ENCODE peak calls at places on chromosomes 3 and 15, in ten cellular contexts. K is aorta; C is cardiac muscle cell; H is PC-3; W is fibroblast of lung; B is right atrium auricular region; L is psoas muscle; P is GM23248; O is CD8-positive, alpha-beta memory T cell; J is ovary. V is an unnamed sample.
A peak's percentile ranks its signal among the peaks of the same experiment; 100 is the strongest.

GRCh38 chr3:126355777-126356372 is 1.3 kb downstream of the KLF15 start:
- DNase-seq in L (peak; percentile 99), W (peak; percentile 52), P (peak; percentile 70), H (no peak), K (peak; percentile 94), B (peak; percentile 100), C (peak; percentile 96), O (peak; percentile 46), J (peak; percentile 98), V (peak; percentile 92)

GRCh38 chr15:96629501-96629900 is 299.0 kb downstream of the NR2F2 start:
- DNase-seq in W (no peak), J (peak; percentile 57), L (peak; percentile 50), C (no peak), O (no peak), H (no peak), K (peak; percentile 48), P (no peak), B (no peak), V (no peak)

GRCh38 chr3:180911876-180912303 is 580 bp upstream of the FXR1 start:
- DNase-seq in J (no peak), W (no peak), O (no peak), K (no peak), B (no peak), L (no peak), P (no peak), H (no peak), C (no peak), V (no peak)

GRCh38 chr15:26128611-26129140 is 265.5 kb upstream of the ATP10A start:
- DNase-seq in B (no peak), J (no peak), O (no peak), K (no peak), P (peak; percentile 51), L (no peak), W (no peak), H (no peak), C (no peak), V (no peak)

GRCh38 chr3:11379238-11379823 is 107.1 kb downstream of the ATG7 start:
- DNase-seq in O (no peak), L (no peak), W (peak; percentile 53), B (no peak), K (no peak), P (peak; percentile 61), C (peak; percentile 49), J (no peak), H (peak; percentile 79), V (no peak)

GRCh38 chr3:71559578-71560162 is 23.9 kb downstream of the FOXP1 start:
- DNase-seq in W (peak; percentile 12), P (no peak), K (no peak), C (no peak), H (no peak), L (no peak), O (no peak), J (no peak), B (no peak), V (no peak)

GRCh38 chr15:41971893-41972340 is 440 bp downstream of the EHD4 start:
- DNase-seq in W (no peak), K (no peak), L (no peak), O (no peak), B (no peak), H (no peak), J (peak; percentile 61), C (peak; percentile 61), P (peak; percentile 38), V (peak; percentile 28)

GRCh38 chr15:92687183-92687582 is 31.6 kb upstream of the FAM174B start:
- DNase-seq in P (no peak), L (no peak), W (peak; percentile 4), C (no peak), B (no peak), J (no peak), K (no peak), H (peak; percentile 85), O (no peak), V (no peak)

GRCh38 chr15:99213187-99213811 is 36.1 kb downstream of the TTC23 start:
- DNase-seq in W (peak; percentile 50), K (peak; percentile 86), P (peak; percentile 85), H (peak; percentile 78), C (peak; percentile 75), J (peak; percentile 88), O (peak; percentile 70), L (peak; percentile 88), B (peak; percentile 89), V (peak; percentile 73)

GRCh38 chr3:127730666-127731294 is 58.0 kb downstream of the ABTB1 start:
- DNase-seq in J (no peak), P (peak; percentile 35), B (no peak), H (no peak), L (no peak), C (no peak), W (no peak), K (no peak), O (no peak), V (no peak)

GRCh38 chr15:84598250-84598649 is 2.6 kb upstream of the ZSCAN2 start:
- DNase-seq in J (no peak), C (no peak), W (no peak), O (no peak), B (no peak), L (no peak), H (no peak), P (no peak), K (no peak), V (peak; percentile 17)

GRCh38 chr3:108042300-108042699 is 48.5 kb downstream of the CD47 start:
- DNase-seq in H (no peak), W (no peak), K (no peak), P (no peak), B (no peak), C (no peak), L (no peak), O (no peak), J (no peak), V (no peak)

GRCh38 chr3:45603226-45603625 is 8.7 kb downstream of the LIMD1 start:
- DNase-seq in L (no peak), K (no peak), W (no peak), H (no peak), P (no peak), B (no peak), O (no peak), J (no peak), C (no peak), V (no peak)

GRCh38 chr3:45604999-45605398 is 10.4 kb downstream of the LIMD1 start:
- DNase-seq in O (no peak), W (no peak), L (no peak), J (no peak), B (no peak), C (no peak), K (no peak), H (no peak), P (no peak), V (no peak)

GRCh38 chr3:45604066-45604465 is 9.5 kb downstream of the LIMD1 start:
- DNase-seq in C (no peak), K (no peak), H (no peak), W (no peak), L (no peak), J (no peak), O (no peak), P (no peak), B (no peak), V (no peak)

GRCh38 chr3:45605569-45605968 is 11.0 kb downstream of the LIMD1 start:
- DNase-seq in J (no peak), W (peak; percentile 22), P (no peak), C (no peak), L (no peak), H (no peak), O (no peak), K (no peak), B (no peak), V (no peak)

DNA sequence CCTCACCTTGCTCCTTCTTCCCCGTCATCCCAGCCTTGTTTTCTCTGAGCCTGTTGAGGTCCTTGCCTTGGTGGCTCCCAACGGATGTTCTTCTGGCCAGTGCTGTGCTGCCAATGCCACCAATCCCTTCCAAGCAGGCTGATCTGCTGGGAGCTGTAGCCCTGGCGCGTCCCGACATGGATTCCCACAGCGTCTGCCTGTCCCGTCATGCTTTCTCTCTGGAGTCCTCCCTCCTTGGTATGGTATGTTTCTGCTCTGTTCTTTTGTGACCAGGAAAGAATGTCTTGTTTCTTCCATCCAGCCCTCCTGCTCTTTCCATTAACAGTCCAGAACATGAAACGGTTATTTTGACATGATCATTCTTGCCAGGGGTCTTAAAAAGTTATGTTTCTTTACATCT is 10.0 kb downstream of the LIMD1 start:
- DNase-seq in P (no peak), O (no peak), W (no peak), H (no peak), B (no peak), K (no peak), L (no peak), C (no peak), J (no peak), V (no peak)
- H3K27ac ChIP-seq in P (no peak overlapping the region), O (no peak overlapping the region), W (no peak overlapping the region), H (no peak overlapping the region), B (peak overlapping the region; percentile 90), K (peak overlapping the region; percentile 91), L (peak overlapping the region; percentile 83), C (no peak overlapping the region), J (no peak overlapping the region), V (no peak overlapping the region)

GRCh38 chr3:48535578-48535977 is 21.0 kb downstream of the PFKFB4 start:
- DNase-seq in B (no peak), K (no peak), O (no peak), W (no peak), C (no peak), P (no peak), L (no peak), H (no peak), J (no peak), V (no peak)
- H3K36me3 ChIP-seq in B (no peaks in the 10 kb centered on the region), K (peaks cover 4% of the 10 kb centered on the region), O (no peaks in the 10 kb centered on the region), W (peaks cover 4% of the 10 kb centered on the region), C (peaks cover 79% of the 10 kb centered on the region), P (peaks cover 6% of the 10 kb centered on the region), L (peaks cover 50% of the 10 kb centered on the region), H (peaks cover 48% of the 10 kb centered on the region), J (no peaks in the 10 kb centered on the region), V (peaks cover 38% of the 10 kb centered on the region)

DNA sequence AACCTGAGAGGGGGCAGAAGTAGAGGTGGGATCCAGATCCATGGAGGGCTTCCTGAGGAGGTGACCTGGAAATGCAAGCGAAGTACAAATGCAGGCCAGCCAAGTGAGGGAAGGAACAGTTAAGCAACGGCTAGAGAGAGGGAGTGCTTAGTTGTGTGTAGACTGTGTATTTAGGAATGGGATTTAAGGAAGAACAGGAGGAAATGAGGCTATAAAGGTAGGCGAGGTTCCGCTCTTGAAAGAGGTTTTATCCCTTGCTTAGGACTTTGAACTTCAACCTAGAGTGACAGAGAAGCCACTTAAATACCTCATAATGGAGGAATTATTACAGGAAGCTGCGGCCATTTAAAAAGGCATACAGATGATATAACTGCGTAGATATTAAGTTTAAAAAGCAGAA is 295.1 kb downstream of the THSD4 start:
- DNase-seq in L (no peak), J (no peak), P (no peak), B (no peak), O (no peak), W (no peak), C (no peak), H (no peak), K (no peak), V (no peak)
- H3K27ac ChIP-seq in L (no peak overlapping the region), J (no peak overlapping the region), P (no peak overlapping the region), B (no peak overlapping the region), O (no peak overlapping the region), W (no peak overlapping the region), C (no peak overlapping the region), H (no peak overlapping the region), K (no peak overlapping the region), V (no peak overlapping the region)

GRCh38 chr15:85633859-85634258 is 160.9 kb downstream of the KLHL25 start:
- DNase-seq in P (no peak), C (no peak), W (no peak), H (no peak), J (no peak), K (no peak), B (no peak), O (no peak), L (no peak), V (no peak)
- H3K36me3 ChIP-seq in P (no peaks in the 10 kb centered on the region), C (no peaks in the 10 kb centered on the region), W (no peaks in the 10 kb centered on the region), H (no peaks in the 10 kb centered on the region), J (no peaks in the 10 kb centered on the region), K (no peaks in the 10 kb centered on the region), B (peaks cover 3% of the 10 kb centered on the region), O (no peaks in the 10 kb centered on the region), L (no peaks in the 10 kb centered on the region), V (peaks cover 34% of the 10 kb centered on the region)

GRCh38 chr15:71596672-71597071 is 213.7 kb upstream of the NR2E3 start:
- DNase-seq in O (no peak), J (peak; percentile 69), P (peak; percentile 54), K (peak; percentile 61), L (peak; percentile 66), W (peak; percentile 56), H (no peak), B (peak; percentile 72), C (peak; percentile 16), V (no peak)
- H3K27ac ChIP-seq in O (no peak overlapping the region), J (peak overlapping the region; percentile 41), P (peak overlapping the region; percentile 26), K (peak overlapping the region; percentile 76), L (no peak overlapping the region), W (no peak overlapping the region), H (no peak overlapping the region), B (peak overlapping the region; percentile 82), C (no peak overlapping the region), V (no peak overlapping the region)